ENCODE peak calls at places on chromosomes 16 and 17, in five cellular contexts. C is HCT116, P is K562, U is GM12878, Z is HepG2. J is an unnamed sample.

GRCh38 chr17:48382989-48383388 is 47.0 kb downstream of the SKAP1 start:
- DNase-seq in C (no peak), P (no peak), U (no peak), Z (no peak), J (no peak)

GRCh38 chr17:66493283-66494019 is 191.0 kb downstream of the PRKCA start:
- DNase-seq in C (no peak), P (no peak), U (no peak), Z (no peak), J (no peak)

GRCh38 chr16:29663020-29663828 is at the start of gene SPN:
- DNase-seq in C (no peak), P (peak), U (no peak), Z (no peak), J (no peak)

GRCh38 chr16:20153444-20153843 is 79.8 kb upstream of the GPR139 start:
- DNase-seq in C (no peak), P (no peak), U (no peak), Z (no peak), J (no peak)

GRCh38 chr17:44095647-44096496 is 25.3 kb downstream of the G6PC3 start:
- DNase-seq in C (no peak), P (peak), U (no peak), Z (peak), J (peak)

GRCh38 chr16:66988197-66988788 is at the start of gene CES4A:
- DNase-seq in C (no peak), P (no peak), U (no peak), Z (peak), J (no peak)

GRCh38 chr16:80718480-80719220 is 85.7 kb downstream of the CDYL2 start:
- DNase-seq in C (no peak), P (no peak), U (no peak), Z (no peak), J (no peak)

GRCh38 chr17:55433029-55433628 is 11.5 kb upstream of the MMD start:
- DNase-seq in C (peak), P (no peak), U (no peak), Z (peak), J (no peak)

GRCh38 chr17:77959216-77959925 is 868 bp downstream of the TNRC6C start:
- DNase-seq in C (no peak), P (peak), U (no peak), Z (no peak), J (no peak)

GRCh38 chr17:50424246-50425000 is 1.6 kb upstream of the ACSF2 start:
- DNase-seq in C (no peak), P (no peak), U (no peak), Z (no peak), J (no peak)

GRCh38 chr17:16922386-16923096 is 49.4 kb downstream of the TNFRSF13B start:
- DNase-seq in C (no peak), P (no peak), U (no peak), Z (no peak), J (no peak)

GRCh38 chr17:40178021-40178601 is 841 bp downstream of the RAPGEFL1 start:
- DNase-seq in C (no peak), P (no peak), U (no peak), Z (no peak), J (no peak)

GRCh38 chr16:3915438-3916250 is 35.1 kb upstream of the CREBBP start:
- DNase-seq in C (no peak), P (no peak), U (no peak), Z (no peak), J (no peak)

GRCh38 chr17:82030470-82031302 is 792 bp upstream of the RAC3 start:
- DNase-seq in C (peak), P (peak), U (no peak), Z (no peak), J (peak)

GRCh38 chr17:269616-270514 is 82.7 kb downstream of the RPH3AL start:
- DNase-seq in C (no peak), P (no peak), U (no peak), Z (no peak), J (peak)

GRCh38 chr16:69720822-69721430 is 5.4 kb downstream of the NQO1 start:
- DNase-seq in C (no peak), P (no peak), U (no peak), Z (no peak), J (no peak)

GRCh38 chr17:63694229-63694973 is 5.5 kb downstream of the LIMD2 start:
- DNase-seq in C (no peak), P (no peak), U (no peak), Z (no peak), J (no peak)

GRCh38 chr17:19333736-19334290 is 28.7 kb downstream of the B9D1 start:
- DNase-seq in C (no peak), P (no peak), U (no peak), Z (no peak), J (no peak)

GRCh38 chr16:21100447-21100846 is 50.2 kb downstream of the DNAH3 start:
- DNase-seq in C (peak), P (no peak), U (no peak), Z (no peak), J (no peak)

GRCh38 chr17:40795019-40795667 is 4.6 kb downstream of the KRT28 start:
- DNase-seq in C (no peak), P (no peak), U (no peak), Z (no peak), J (no peak)

GRCh38 chr16:53734908-53735307 is 31.0 kb downstream of the FTO start:
- DNase-seq in C (no peak), P (no peak), U (no peak), Z (no peak), J (no peak)

GRCh38 chr17:67151717-67152116 is 93.3 kb downstream of the HELZ start:
- DNase-seq in C (peak), P (no peak), U (no peak), Z (no peak), J (no peak)

GRCh38 chr16:2810651-2811050 is 6.4 kb upstream of the PRSS21 start:
- DNase-seq in C (no peak), P (no peak), U (no peak), Z (no peak), J (no peak)

GRCh38 chr17:39872700-39873099 is 4.7 kb downstream of the ZPBP2 start:
- DNase-seq in C (no peak), P (no peak), U (no peak), Z (peak), J (no peak)

GRCh38 chr17:50263293-50264262 is 10.7 kb upstream of the TMEM92 start:
- DNase-seq in C (no peak), P (peak), U (no peak), Z (no peak), J (no peak)

GRCh38 chr16:22161999-22162657 is at the start of gene SDR42E2:
- DNase-seq in C (no peak), P (peak), U (no peak), Z (no peak), J (peak)

GRCh38 chr16:8543258-8543657 is 47.1 kb downstream of the TMEM114 start:
- DNase-seq in C (no peak), P (no peak), U (no peak), Z (no peak), J (no peak)

DNA sequence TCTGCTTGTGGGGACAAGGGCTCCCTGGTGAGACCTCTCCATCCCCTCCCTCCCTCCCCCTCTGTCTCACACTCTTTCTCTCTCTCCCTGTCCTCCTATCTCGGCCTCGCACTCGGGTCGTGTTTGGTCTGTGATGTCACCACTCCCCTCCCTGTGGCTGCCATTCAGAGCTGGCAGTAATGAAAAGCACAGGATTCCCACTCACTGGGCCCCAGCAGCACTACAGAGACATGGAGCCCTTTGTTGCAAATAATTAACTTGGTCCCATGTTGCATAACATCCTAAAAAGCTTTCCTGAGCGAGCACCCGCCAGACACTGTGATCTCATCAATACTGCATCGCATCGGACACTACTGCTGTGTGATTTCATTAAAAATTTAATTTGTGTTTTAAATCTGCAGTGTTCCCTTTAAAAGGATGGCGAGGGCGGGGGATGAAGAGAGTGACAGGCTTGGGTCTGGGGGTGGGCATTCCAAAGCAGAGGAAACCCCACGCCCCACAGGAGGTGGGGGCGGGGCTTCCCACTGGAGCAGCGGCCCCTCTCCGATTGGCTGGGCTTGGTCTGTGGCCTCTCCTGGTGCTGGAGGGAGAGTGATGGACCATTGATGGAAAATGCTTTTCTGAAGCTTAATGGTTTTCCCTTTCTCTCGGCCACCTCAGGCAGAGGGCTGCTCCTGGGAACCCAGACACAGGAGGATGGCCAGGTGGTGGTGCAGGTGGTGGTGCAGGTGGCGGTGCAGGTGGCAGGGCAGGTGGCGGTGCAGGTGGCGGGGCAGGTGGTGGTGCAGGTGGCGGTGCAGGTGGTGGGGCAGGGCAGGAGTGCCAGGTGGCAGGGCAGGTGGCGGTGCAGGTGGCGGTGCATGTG is 15.3 kb upstream of the NPTX1 start:
- DNase-seq in C (no peak), P (no peak), U (no peak), Z (peak), J (no peak)
- TF ChIP-seq SRF in C (no peak), P (no peak), U (no peak), Z (no peak), J (no peak)

GRCh38 chr16:86988920-86989715 is 328.1 kb downstream of the C16orf95 start:
- DNase-seq in C (no peak), P (no peak), U (no peak), Z (no peak), J (no peak)
- TF ChIP-seq SRF in C (no peak), P (no peak), U (no peak), Z (no peak), J (no peak)

DNA sequence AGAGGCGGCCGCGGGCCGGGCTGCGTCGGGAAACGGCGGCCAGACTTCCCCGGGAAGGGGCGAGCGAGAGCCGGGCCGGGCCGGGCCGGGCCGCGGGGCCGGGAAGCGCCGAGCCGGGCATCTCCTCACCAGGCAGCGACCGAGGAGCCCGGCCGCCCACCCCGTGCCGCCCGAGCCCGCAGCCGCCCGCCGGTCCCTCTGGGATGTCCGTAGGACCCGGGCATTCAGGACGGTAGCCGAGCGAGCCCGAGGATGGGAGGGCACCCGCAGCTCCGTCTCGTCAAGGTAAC is at the start of gene CRHR1:
- DNase-seq in C (no peak), P (no peak), U (no peak), Z (no peak), J (peak)
- TF ChIP-seq SRF in C (no peak), P (no peak), U (no peak), Z (no peak), J (no peak)

GRCh38 chr17:59331929-59332889 is 754 bp downstream of the YPEL2 start:
- DNase-seq in C (no peak), P (no peak), U (no peak), Z (no peak), J (peak)
- TF ChIP-seq SRF in C (no peak), P (no peak), U (no peak), Z (no peak), J (no peak)

GRCh38 chr16:63938661-63939060 is 1183.2 kb downstream of the CDH11 start:
- DNase-seq in C (no peak), P (no peak), U (no peak), Z (no peak), J (no peak)
- TF ChIP-seq SRF in C (no peak), P (no peak), U (no peak), Z (no peak), J (no peak)

GRCh38 chr17:75260679-75261335 is 599 bp downstream of the GGA3 start:
- DNase-seq in C (no peak), P (no peak), U (no peak), Z (no peak), J (no peak)
- TF ChIP-seq SRF in C (no peak), P (no peak), U (no peak), Z (no peak), J (no peak)

GRCh38 chr17:56845934-56846333 is 12.0 kb downstream of the DGKE start:
- DNase-seq in C (no peak), P (no peak), U (no peak), Z (no peak), J (no peak)

GRCh38 chr17:56850591-56850990 is 16.6 kb downstream of the DGKE start:
- DNase-seq in C (no peak), P (no peak), U (no peak), Z (no peak), J (no peak)

DNA sequence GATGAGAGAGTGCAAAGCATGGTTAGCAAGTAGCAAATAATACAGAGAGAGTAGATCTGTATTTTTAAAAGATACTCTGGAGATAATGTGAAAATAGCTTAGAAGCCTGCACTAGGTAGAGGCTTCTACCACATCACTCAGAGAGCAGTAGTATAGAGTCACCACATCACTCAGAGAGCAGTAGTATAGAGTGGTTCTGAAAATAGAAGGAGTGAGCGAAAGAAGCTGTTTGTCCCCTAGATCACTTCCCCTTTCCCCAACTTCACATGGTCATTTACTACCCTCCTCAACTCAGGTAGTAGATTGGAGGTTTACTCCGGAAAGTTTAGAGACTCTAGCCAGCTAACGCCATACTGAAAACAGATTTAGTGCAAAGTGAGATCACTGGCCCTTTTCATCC is 17.1 kb downstream of the DGKE start:
- DNase-seq in C (no peak), P (no peak), U (no peak), Z (no peak), J (no peak)
- TF ChIP-seq SRF in C (no peak), P (no peak), U (no peak), Z (no peak), J (no peak)

DNA sequence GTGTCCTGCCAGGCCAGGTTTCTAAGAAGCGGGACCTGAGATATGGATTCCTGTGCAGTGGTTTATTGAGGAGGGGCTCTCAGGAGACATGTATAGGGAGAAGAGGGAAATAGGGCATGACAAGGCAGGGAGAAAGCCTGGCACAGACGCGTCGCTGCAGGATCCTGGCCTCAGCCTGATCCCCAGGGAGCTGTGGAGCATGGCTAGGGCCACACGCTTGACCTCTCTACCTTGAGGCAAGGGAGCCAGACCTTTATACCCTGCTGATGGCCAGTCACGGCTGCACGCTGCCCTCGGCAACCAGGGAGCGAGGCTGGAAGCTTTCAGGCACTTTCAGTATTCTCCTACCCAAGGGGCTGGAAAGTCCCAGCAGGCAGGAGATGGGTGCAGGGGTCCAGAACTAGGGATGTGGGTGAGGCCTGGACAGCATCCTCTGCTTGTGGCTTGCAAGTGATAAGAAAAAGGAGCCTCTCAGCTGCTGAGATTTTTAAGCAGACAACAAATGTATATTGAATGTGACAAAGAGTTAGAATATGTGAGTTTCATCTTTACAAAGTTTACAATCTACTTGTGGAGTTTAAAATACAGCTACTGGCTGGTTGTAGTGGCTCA is 10.0 kb upstream of the KLHL36 start:
- DNase-seq in C (no peak), P (no peak), U (no peak), Z (no peak), J (no peak)
- TF ChIP-seq SRF in C (no peak), P (no peak), U (no peak), Z (no peak), J (no peak)

J was measured in H1.